ENCODE peak calls at places on chromosome 16, in seven cellular contexts. L is fibroblast of lung; I is activated gamma-delta T cell treated with Interleukin-2 at 50 U/mL for 16 hours; V is HFFc6; M is CD4-positive, alpha-beta T cell; A is cardiac septum; P is Kasumi-1. D is an unnamed sample.

GRCh38 chr16:8644513-8645140 is 23.1 kb downstream of the METTL22 start:
- DNase-seq in M (no peak), P (peak), L (no peak), I (no peak), A (peak), V (no peak), D (peak)

GRCh38 chr16:68776821-68777485 is 39.9 kb downstream of the CDH1 start:
- DNase-seq in M (no peak), I (peak), V (no peak), L (peak), A (no peak), P (no peak), D (peak)

GRCh38 chr16:2365895-2366294 is 25.4 kb upstream of the ABCA3 start:
- DNase-seq in M (no peak), A (no peak), L (peak), I (no peak), P (no peak), V (peak), D (no peak)

GRCh38 chr16:396605-397004 is 394 bp upstream of the NME4 start:
- DNase-seq in I (no peak), A (no peak), L (peak), V (peak), P (peak), M (no peak), D (peak)

GRCh38 chr16:29007865-29008593 is 23.2 kb downstream of the LAT start:
- DNase-seq in I (peak), V (peak), L (peak), M (peak), P (peak), A (no peak), D (peak)

GRCh38 chr16:86396318-86396882 is 113.9 kb upstream of the FOXF1 start:
- DNase-seq in M (no peak), A (no peak), P (no peak), V (peak), L (peak), I (no peak), D (no peak)

GRCh38 chr16:1067629-1068028 is 4.9 kb upstream of the SSTR5 start:
- DNase-seq in M (no peak), I (no peak), L (no peak), A (no peak), V (no peak), P (no peak), D (no peak)

GRCh38 chr16:27096375-27096774 is 29.6 kb downstream of the C16orf82 start:
- DNase-seq in M (no peak), P (no peak), V (no peak), L (no peak), A (peak), I (no peak), D (no peak)

GRCh38 chr16:55036371-55036821 is 105.7 kb downstream of the IRX5 start:
- DNase-seq in V (no peak), M (no peak), P (no peak), A (no peak), L (peak), I (no peak), D (no peak)

GRCh38 chr16:88384222-88385111 is 1.7 kb downstream of the ZNF469 start:
- DNase-seq in P (peak), M (no peak), V (no peak), A (peak), L (no peak), I (no peak), D (peak)

GRCh38 chr16:17374668-17375255 is 96.0 kb downstream of the XYLT1 start:
- DNase-seq in M (no peak), P (no peak), L (no peak), A (no peak), V (no peak), I (no peak), D (no peak)

GRCh38 chr16:50671644-50672260 is 9.4 kb downstream of the SNX20 start:
- DNase-seq in A (no peak), L (no peak), I (peak), P (peak), M (peak), V (peak), D (peak)

GRCh38 chr16:79887541-79888540 is 287.3 kb upstream of the MAF start:
- DNase-seq in L (no peak), P (no peak), M (no peak), I (no peak), V (no peak), A (no peak), D (no peak)

GRCh38 chr16:29148867-29149272 is 164.0 kb downstream of the LAT start:
- DNase-seq in L (no peak), P (no peak), V (no peak), I (peak), A (peak), M (peak), D (no peak)

GRCh38 chr16:54538241-54538640 is 251.7 kb upstream of the IRX3 start:
- DNase-seq in M (no peak), P (no peak), A (no peak), I (no peak), V (no peak), L (no peak), D (no peak)

GRCh38 chr16:54193656-54194007 is 93.0 kb downstream of the IRX3 start:
- DNase-seq in I (peak), P (peak), A (peak), V (peak), L (peak), M (no peak), D (peak)

GRCh38 chr16:2152695-2153506 is 2.7 kb upstream of the TRAF7 start:
- DNase-seq in I (no peak), A (no peak), P (no peak), M (no peak), V (no peak), L (peak), D (peak)

GRCh38 chr16:49281843-49282642 is 405 bp upstream of the CBLN1 start:
- DNase-seq in A (peak), I (no peak), M (no peak), V (no peak), P (no peak), L (peak), D (peak)

GRCh38 chr16:87765776-87766484 is at the start of gene KLHDC4:
- DNase-seq in A (peak), P (peak), M (peak), V (peak), L (peak), I (peak), D (peak)

GRCh38 chr16:87653234-87653633 is 50.9 kb downstream of the JPH3 start:
- DNase-seq in A (no peak), M (no peak), I (no peak), P (peak), L (peak), V (no peak), D (peak)

GRCh38 chr16:57735755-57736418 is at the start of gene KATNB1:
- DNase-seq in P (no peak), V (no peak), I (no peak), A (no peak), L (no peak), M (no peak), D (no peak)

GRCh38 chr16:69293401-69293800 is 17.7 kb upstream of the VPS4A start:
- DNase-seq in M (no peak), L (no peak), A (no peak), P (no peak), V (no peak), I (no peak), D (no peak)

GRCh38 chr16:84190731-84191388 is at the start of gene ADAD2:
- DNase-seq in A (no peak), V (no peak), L (no peak), P (no peak), M (no peak), I (no peak), D (no peak)

D was measured in MV-4-11.